ENCODE peak calls at places on chromosome 7, in six cellular contexts. S is brain microvascular endothelial cell, W is cerebellar cortex, J is NCI-H526 treated with DMSO at 0.1 percent for 48 hours, Z is posterior cingulate gyrus, U is NCI-H460. E is an unnamed sample.

GRCh38 chr7:138477581-138477980 is 17.5 kb downstream of the TRIM24 start:
- DNase-seq in J (no peak), W (no peak), U (no peak), Z (no peak), S (no peak), E (no peak)

GRCh38 chr7:68622500-68622899 is 975.8 kb upstream of the AUTS2 start:
- DNase-seq in U (no peak), W (no peak), Z (no peak), S (no peak), J (no peak), E (no peak)

GRCh38 chr7:2403718-2404648 is 572 bp downstream of the CHST12 start:
- DNase-seq in U (no peak), J (no peak), S (peak), W (peak), Z (peak), E (peak)

GRCh38 chr7:143323650-143324049 is 7.7 kb downstream of the CLCN1 start:
- DNase-seq in Z (no peak), J (no peak), U (no peak), W (no peak), S (no peak), E (no peak)

GRCh38 chr7:450036-450435 is 69.6 kb downstream of the PDGFA start:
- DNase-seq in S (no peak), Z (no peak), U (no peak), J (no peak), W (no peak), E (no peak)

GRCh38 chr7:80298201-80298600 is 163.6 kb downstream of the GNAI1 start:
- DNase-seq in U (no peak), J (no peak), Z (no peak), W (no peak), S (no peak), E (no peak)

GRCh38 chr7:141071855-141072547 is 1.9 kb upstream of the TMEM178B start:
- DNase-seq in U (no peak), J (peak), Z (peak), S (no peak), W (no peak), E (no peak)

GRCh38 chr7:19621740-19622139 is 87.1 kb downstream of the POLR1F start:
- DNase-seq in J (no peak), S (peak), W (no peak), U (peak), Z (no peak), E (no peak)

GRCh38 chr7:27046854-27047549 is 48.8 kb downstream of the HOXA1 start:
- DNase-seq in J (no peak), W (no peak), U (peak), Z (no peak), S (peak), E (no peak)

GRCh38 chr7:46809886-46810285 is 772.0 kb downstream of the TNS3 start:
- DNase-seq in W (no peak), J (no peak), S (no peak), U (no peak), Z (no peak), E (no peak)